ENCODE peak calls at places on chromosomes 1 and 21, in six cellular contexts. J, D, L, O, V and R are unnamed samples.

GRCh38 chr1:62361426-62361825 is 42.2 kb upstream of the KANK4 start:
- DNase-seq in J (no peak), D (no peak), L (no peak), O (no peak), V (no peak), R (no peak)

GRCh38 chr1:89363196-89363595 is 663 bp upstream of the GBP6 start:
- DNase-seq in J (no peak), D (peak), L (no peak), O (no peak), V (peak), R (no peak)

GRCh38 chr1:152408664-152409063 is 5.4 kb downstream of the CRNN start:
- DNase-seq in J (no peak), D (no peak), L (no peak), O (no peak), V (no peak), R (no peak)

GRCh38 chr1:27574871-27575831 is 28.8 kb downstream of the AHDC1 start:
- DNase-seq in J (peak), D (peak), L (no peak), O (peak), V (peak), R (no peak)

GRCh38 chr1:98660941-98661543 is 479 bp upstream of the SNX7 start:
- DNase-seq in J (peak), D (peak), L (no peak), O (no peak), V (no peak), R (no peak)

GRCh38 chr1:20448626-20449215 is 37.3 kb downstream of the CAMK2N1 start:
- DNase-seq in J (no peak), D (no peak), L (no peak), O (no peak), V (no peak), R (no peak)

GRCh38 chr1:224623743-224624333 is 7.7 kb downstream of the CNIH3 start:
- DNase-seq in J (peak), D (peak), L (no peak), O (no peak), V (peak), R (no peak)

GRCh38 chr1:167555971-167556714 is 2.6 kb upstream of the CREG1 start:
- DNase-seq in J (peak), D (peak), L (peak), O (peak), V (peak), R (peak)

GRCh38 chr1:53639251-53639721 is 99.7 kb downstream of the GLIS1 start:
- DNase-seq in J (peak), D (peak), L (no peak), O (peak), V (peak), R (no peak)

GRCh38 chr1:153312569-153313186 is at the start of gene PGLYRP3:
- DNase-seq in J (no peak), D (no peak), L (no peak), O (peak), V (peak), R (no peak)

GRCh38 chr21:45825209-45825602 is 156.4 kb upstream of the COL6A1 start:
- DNase-seq in J (no peak), D (no peak), L (no peak), O (no peak), V (no peak), R (no peak)

GRCh38 chr1:75632350-75632949 is 21.5 kb upstream of the SLC44A5 start:
- DNase-seq in J (peak), D (peak), L (peak), O (no peak), V (peak), R (peak)

GRCh38 chr1:38125016-38125415 is 78.4 kb upstream of the POU3F1 start:
- DNase-seq in J (no peak), D (no peak), L (no peak), O (peak), V (peak), R (no peak)

GRCh38 chr1:26471498-26472329 is 526 bp upstream of the HMGN2 start:
- DNase-seq in J (peak), D (peak), L (no peak), O (peak), V (peak), R (peak)

GRCh38 chr1:46211051-46211450 is 7.9 kb downstream of the LURAP1 start:
- DNase-seq in J (no peak), D (no peak), L (no peak), O (no peak), V (no peak), R (no peak)

GRCh38 chr1:154768456-154769125 is 101.5 kb downstream of the KCNN3 start:
- DNase-seq in J (no peak), D (no peak), L (no peak), O (no peak), V (no peak), R (no peak)

GRCh38 chr1:154769193-154769895 is 100.7 kb downstream of the KCNN3 start:
- DNase-seq in J (no peak), D (no peak), L (no peak), O (no peak), V (no peak), R (no peak)

GRCh38 chr1:154764773-154765172 is 105.3 kb downstream of the KCNN3 start:
- DNase-seq in J (no peak), D (no peak), L (no peak), O (no peak), V (no peak), R (no peak)

GRCh38 chr1:154765970-154766369 is 104.1 kb downstream of the KCNN3 start:
- DNase-seq in J (peak), D (no peak), L (peak), O (peak), V (no peak), R (peak)

DNA sequence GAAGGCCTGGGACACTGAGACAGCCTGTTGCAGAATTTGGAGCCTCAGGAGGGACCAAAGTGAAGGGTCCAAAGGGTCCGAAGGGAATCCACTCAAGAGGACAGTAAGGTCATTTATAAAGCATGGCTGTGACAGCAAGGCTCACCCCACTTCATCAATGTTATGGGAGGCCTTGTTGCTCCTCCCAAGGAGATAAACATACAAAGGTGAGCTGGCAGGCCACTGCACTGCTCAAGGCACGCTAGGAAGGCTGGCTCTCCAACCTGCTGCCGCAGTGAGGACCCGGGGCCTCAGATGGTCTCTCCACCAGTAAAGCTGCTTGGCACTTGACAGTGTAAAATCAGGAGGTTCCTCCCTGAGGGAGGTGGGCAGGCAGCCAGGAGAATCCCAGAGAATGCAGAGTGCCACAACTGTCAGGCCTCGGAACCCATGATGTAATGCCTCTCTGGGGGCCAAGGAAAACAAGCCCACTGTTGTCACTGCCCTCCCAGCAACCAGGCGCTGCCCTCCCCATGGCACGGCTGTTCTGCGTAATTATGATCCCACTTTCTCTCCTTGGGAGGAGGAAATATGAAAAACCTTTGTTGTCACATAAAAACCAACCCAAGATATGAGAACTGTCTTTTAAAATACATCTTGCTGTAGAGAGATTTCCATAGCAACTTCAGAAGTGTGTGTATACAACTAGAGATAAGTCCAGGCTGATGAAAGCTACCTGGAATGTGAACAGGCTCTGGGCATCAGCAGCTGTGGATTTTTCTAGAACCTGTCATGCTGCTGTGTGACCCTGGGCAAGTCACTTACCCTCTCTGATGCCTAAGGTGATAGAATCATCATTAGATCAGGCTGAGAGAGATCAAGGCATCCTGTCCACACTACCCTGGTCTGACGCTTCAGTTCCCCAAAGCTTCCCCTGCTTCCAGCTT is 102.5 kb downstream of the KCNN3 start:
- DNase-seq in J (peak), D (peak), L (no peak), O (no peak), V (peak), R (no peak)
- H3K9ac ChIP-seq in J (no peak), D (peak), L (no peak), O (no peak), V (no peak), R (no peak)

DNA sequence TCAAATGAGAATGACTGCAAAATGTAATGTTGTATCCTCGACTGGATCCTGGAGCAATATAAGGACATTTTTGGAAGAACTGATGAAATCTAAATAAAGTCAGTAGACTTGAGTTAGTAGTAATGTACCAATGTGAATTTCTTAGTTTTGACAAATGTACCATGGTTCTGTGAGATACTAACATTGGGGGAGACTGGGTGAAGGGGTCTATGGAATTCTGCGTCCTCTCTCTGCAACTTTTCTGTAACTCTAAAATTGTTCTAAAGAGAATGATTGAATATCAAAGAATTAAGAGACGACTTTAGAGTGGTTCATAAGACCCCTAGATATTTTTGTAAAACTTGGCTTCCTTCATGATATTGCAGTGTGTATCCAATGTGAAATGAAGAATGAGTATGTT is 59.2 kb upstream of the KAZN start:
- DNase-seq in J (no peak), D (no peak), L (no peak), O (no peak), V (no peak), R (no peak)
- H3K9ac ChIP-seq in J (no peak), D (no peak), L (no peak), O (no peak), V (no peak), R (no peak)

GRCh38 chr1:109895720-109896504 is 14.7 kb upstream of the CSF1 start:
- DNase-seq in J (peak), D (peak), L (peak), O (no peak), V (no peak), R (no peak)
- H3K9ac ChIP-seq in J (peak), D (no peak), L (peak), O (no peak), V (no peak), R (no peak)

GRCh38 chr1:58815680-58816071 is 31.8 kb upstream of the JUN start:
- DNase-seq in J (no peak), D (no peak), L (peak), O (peak), V (peak), R (peak)
- H3K9ac ChIP-seq in J (peak), D (peak), L (peak), O (peak), V (peak), R (peak)

DNA sequence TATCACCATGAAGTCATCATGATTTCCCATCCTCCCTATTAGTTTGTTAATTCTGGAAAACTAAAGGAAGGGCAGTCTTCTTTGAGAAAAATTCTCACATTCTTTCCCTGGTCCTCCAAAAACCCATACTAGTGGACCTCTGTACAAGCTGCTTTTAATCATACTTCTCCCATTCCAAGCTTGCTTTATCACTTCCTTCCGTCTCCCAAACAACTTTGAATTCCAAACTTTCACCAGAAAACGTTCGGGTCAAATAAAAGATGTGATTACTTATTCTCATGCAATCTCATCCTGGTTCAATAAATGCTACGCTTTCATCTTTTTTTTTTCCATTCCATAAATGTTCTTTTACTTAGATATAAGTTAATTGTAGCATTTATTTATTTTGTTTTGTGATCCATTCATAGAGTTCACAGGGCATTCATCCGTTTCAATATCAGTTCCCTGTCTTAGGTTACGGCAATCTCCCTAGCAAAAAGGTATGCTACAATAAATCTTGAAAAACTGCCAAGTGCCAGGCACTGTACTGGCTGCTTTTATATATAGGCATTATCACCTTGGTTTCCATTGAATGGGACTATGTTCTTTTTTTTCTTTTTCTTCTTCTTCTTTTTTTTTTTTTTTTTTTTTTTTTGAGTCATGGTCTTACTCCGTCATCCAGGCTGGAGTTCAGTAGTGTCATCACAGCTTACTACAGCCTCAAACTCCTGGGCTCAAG is 100.2 kb upstream of the GREM2 start:
- DNase-seq in J (no peak), D (peak), L (no peak), O (no peak), V (no peak), R (no peak)
- H3K9ac ChIP-seq in J (no peak), D (no peak), L (no peak), O (no peak), V (no peak), R (no peak)

GRCh38 chr1:66575739-66576138 is 41.8 kb downstream of the SGIP1 start:
- DNase-seq in J (peak), D (peak), L (peak), O (no peak), V (no peak), R (no peak)

GRCh38 chr1:66571789-66572188 is 37.8 kb downstream of the SGIP1 start:
- DNase-seq in J (no peak), D (peak), L (no peak), O (no peak), V (peak), R (no peak)

DNA sequence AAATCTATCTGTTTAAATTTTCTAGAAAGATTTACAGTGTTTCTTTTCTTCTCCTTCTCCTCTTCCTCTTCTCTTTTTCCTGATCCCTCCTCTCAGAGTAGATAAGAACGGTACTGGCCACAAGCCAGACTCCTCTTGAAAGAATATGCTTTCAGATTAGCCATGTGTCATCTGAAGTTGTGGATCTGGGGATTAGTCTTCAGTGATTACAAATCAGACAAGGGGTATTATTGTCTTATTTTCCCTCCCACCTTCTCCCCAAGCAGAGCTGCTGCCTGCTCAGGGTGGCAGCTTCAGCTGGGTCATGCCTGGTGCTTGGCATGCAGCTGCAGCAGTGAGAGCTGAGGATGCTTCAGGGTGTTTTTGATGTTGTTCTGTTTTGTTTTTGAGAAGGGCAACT is 42.7 kb downstream of the SGIP1 start:
- DNase-seq in J (peak), D (peak), L (peak), O (no peak), V (no peak), R (no peak)
- H3K9ac ChIP-seq in J (no peak), D (no peak), L (no peak), O (no peak), V (no peak), R (no peak)

DNA sequence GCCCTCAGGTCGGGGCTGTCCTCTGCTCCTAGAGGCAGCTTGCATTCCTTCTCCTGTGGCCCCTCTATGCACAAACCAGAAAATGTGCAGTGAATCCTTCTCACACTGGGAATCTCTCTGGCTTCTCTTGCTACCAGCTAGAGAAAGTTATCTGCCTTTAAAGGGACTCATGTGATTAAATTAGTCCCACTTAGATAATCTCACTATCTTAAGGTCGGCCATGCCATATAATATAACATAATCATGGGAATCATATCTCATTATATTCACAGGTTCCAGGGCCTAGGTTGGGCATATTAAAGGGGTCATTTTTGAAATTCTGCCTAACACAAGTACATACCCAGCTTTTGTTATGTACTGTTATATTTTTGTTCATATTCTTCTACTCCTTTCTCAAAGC is 31.4 kb downstream of the PTGFR start:
- DNase-seq in J (no peak), D (no peak), L (no peak), O (no peak), V (no peak), R (no peak)
- H3K9ac ChIP-seq in J (no peak), D (no peak), L (no peak), O (no peak), V (no peak), R (no peak)

GRCh38 chr1:8520483-8520966 is 202.6 kb downstream of the SLC45A1 start:
- DNase-seq in J (no peak), D (peak), L (peak), O (no peak), V (peak), R (peak)
- H3K9ac ChIP-seq in J (no peak), D (no peak), L (no peak), O (no peak), V (peak), R (no peak)

GRCh38 chr1:245156736-245157505 is 2.1 kb downstream of the KIF26B start:
- DNase-seq in J (peak), D (peak), L (peak), O (peak), V (peak), R (no peak)
- H3K9ac ChIP-seq in J (no peak), D (peak), L (no peak), O (peak), V (no peak), R (peak)

GRCh38 chr1:151048645-151049032 is 1.1 kb downstream of the C1orf56 start:
- DNase-seq in J (no peak), D (no peak), L (no peak), O (no peak), V (no peak), R (no peak)
- H3K9ac ChIP-seq in J (no peak), D (peak), L (peak), O (no peak), V (no peak), R (peak)